ENCODE peak calls at places on chromosomes 3 and 15, in five cellular contexts. B, N, E, P and D are unnamed samples. For H3K4me1 and H3K36me3, the result is how much of the 10 kb centered on the place peaks cover.

GRCh38 chr3:183576487-183577107 is 21.1 kb upstream of the KLHL6 start:
- DNase-seq in B (no peak), P (no peak), N (no peak), E (peak), D (no peak)

GRCh38 chr3:10352146-10352911 is 31.4 kb upstream of the SEC13 start:
- DNase-seq in N (no peak), B (no peak), E (peak), P (peak), D (no peak)

GRCh38 chr3:107269081-107269480 is 108.2 kb upstream of the CCDC54 start:
- DNase-seq in B (no peak), P (peak), E (no peak), N (no peak), D (no peak)

GRCh38 chr15:80856809-80857377 is 77.7 kb downstream of the CEMIP start:
- DNase-seq in E (no peak), P (peak), B (no peak), N (peak), D (peak)

GRCh38 chr3:136512391-136512790 is 239.8 kb downstream of the STAG1 start:
- DNase-seq in N (no peak), E (no peak), B (no peak), P (no peak), D (no peak)

GRCh38 chr3:16897254-16897926 is 12.6 kb downstream of the PLCL2 start:
- DNase-seq in B (no peak), N (no peak), E (peak), P (no peak), D (peak)

GRCh38 chr15:22949074-22949547 is 31.1 kb downstream of the CYFIP1 start:
- DNase-seq in N (no peak), B (no peak), P (peak), E (peak), D (no peak)

GRCh38 chr3:53083496-53083895 is 37.6 kb upstream of the SFMBT1 start:
- DNase-seq in N (no peak), P (no peak), B (no peak), E (peak), D (no peak)

GRCh38 chr3:45499529-45499928 is 95.0 kb upstream of the LIMD1 start:
- DNase-seq in E (peak), N (no peak), B (no peak), P (no peak), D (peak)

GRCh38 chr15:55694652-55695150 is 48.3 kb downstream of the PRTG start:
- DNase-seq in B (no peak), P (no peak), N (no peak), E (peak), D (no peak)

GRCh38 chr3:125585595-125586223 is 9.6 kb downstream of the OSBPL11 start:
- DNase-seq in B (no peak), N (peak), E (peak), P (peak), D (peak)

GRCh38 chr3:157785071-157785826 is 282.0 kb upstream of the VEPH1 start:
- DNase-seq in E (peak), N (no peak), P (peak), B (no peak), D (no peak)

GRCh38 chr15:39574416-39574815 is 6.5 kb upstream of the THBS1 start:
- DNase-seq in N (no peak), E (peak), P (no peak), B (no peak), D (no peak)

GRCh38 chr3:138457863-138458735 is 23.7 kb downstream of the ESYT3 start:
- DNase-seq in B (no peak), N (no peak), P (peak), E (no peak), D (no peak)

GRCh38 chr15:68508485-68509189 is 70.2 kb upstream of the CORO2B start:
- DNase-seq in P (no peak), N (no peak), B (no peak), E (no peak), D (no peak)

GRCh38 chr15:66065325-66065724 is 188.2 kb downstream of the MEGF11 start:
- DNase-seq in B (no peak), P (peak), E (no peak), N (no peak), D (no peak)

GRCh38 chr3:17846466-17846865 is 104.0 kb upstream of the TBC1D5 start:
- DNase-seq in E (peak), N (no peak), B (no peak), P (peak), D (no peak)

GRCh38 chr15:72339777-72340177 is 19.8 kb upstream of the CELF6 start:
- DNase-seq in N (no peak), P (no peak), E (peak), B (no peak), D (no peak)

GRCh38 chr15:37009288-37009687 is 91.1 kb downstream of the MEIS2 start:
- DNase-seq in P (no peak), E (peak), B (no peak), N (no peak), D (no peak)

GRCh38 chr3:71258116-71258515 is 325.4 kb downstream of the FOXP1 start:
- DNase-seq in E (peak), B (no peak), P (no peak), N (no peak), D (no peak)

GRCh38 chr15:99115300-99116215 is 10.7 kb downstream of the SYNM start:
- DNase-seq in E (no peak), P (no peak), N (no peak), B (no peak), D (no peak)

GRCh38 chr3:47652142-47652541 is 73.5 kb upstream of the CSPG5 start:
- DNase-seq in B (no peak), N (no peak), P (no peak), E (no peak), D (no peak)

GRCh38 chr15:80645494-80646065 is 49.5 kb upstream of the ABHD17C start:
- DNase-seq in B (no peak), E (peak), N (no peak), P (no peak), D (no peak)

GRCh38 chr15:36769110-36769509 is 189.7 kb downstream of the CDIN1 start:
- DNase-seq in N (no peak), P (no peak), B (no peak), E (peak), D (no peak)

GRCh38 chr3:106215047-106215446 is 346.2 kb upstream of the CBLB start:
- DNase-seq in N (no peak), E (peak), P (no peak), B (no peak), D (no peak)

GRCh38 chr3:193033381-193033780 is 115.7 kb upstream of the MB21D2 start:
- DNase-seq in B (no peak), E (no peak), P (no peak), N (no peak), D (no peak)

GRCh38 chr3:128343287-128344045 is 123.2 kb downstream of the DNAJB8 start:
- DNase-seq in B (no peak), N (no peak), E (peak), P (peak), D (no peak)

GRCh38 chr3:48301814-48302194 is 31.7 kb downstream of the SPINK8 start:
- DNase-seq in P (no peak), N (peak), E (no peak), B (no peak), D (no peak)

GRCh38 chr3:48595526-48596121 is 495 bp upstream of the COL7A1 start:
- DNase-seq in B (no peak), P (peak), E (peak), N (peak), D (no peak)

GRCh38 chr3:9396301-9396631 is 1.1 kb upstream of the SETD5 start:
- DNase-seq in E (peak), N (peak), P (peak), B (no peak), D (no peak)

GRCh38 chr3:46559030-46559704 is 6.9 kb downstream of the LRRC2 start:
- DNase-seq in E (no peak), N (no peak), B (no peak), P (no peak), D (no peak)

GRCh38 chr15:67197364-67197695 is 57.1 kb downstream of the AAGAB start:
- DNase-seq in N (no peak), E (peak), P (no peak), B (no peak), D (no peak)

GRCh38 chr3:60188803-60189202 is 1062.4 kb downstream of the FHIT start:
- DNase-seq in E (no peak), N (no peak), P (no peak), B (no peak), D (peak)

GRCh38 chr3:51646091-51646490 is 25.0 kb upstream of the TEX264 start:
- DNase-seq in N (no peak), E (no peak), B (no peak), P (no peak), D (no peak)

GRCh38 chr3:88189361-88189810 is 39.6 kb downstream of the C3orf38 start:
- DNase-seq in E (no peak), N (no peak), B (no peak), P (no peak), D (no peak)

GRCh38 chr15:78206326-78207109 is 27.8 kb downstream of the ACSBG1 start:
- DNase-seq in N (no peak), B (peak), P (peak), E (no peak), D (no peak)

GRCh38 chr15:73575636-73576247 is 57.4 kb downstream of the NPTN start:
- DNase-seq in B (no peak), E (no peak), P (no peak), N (no peak), D (no peak)

DNA sequence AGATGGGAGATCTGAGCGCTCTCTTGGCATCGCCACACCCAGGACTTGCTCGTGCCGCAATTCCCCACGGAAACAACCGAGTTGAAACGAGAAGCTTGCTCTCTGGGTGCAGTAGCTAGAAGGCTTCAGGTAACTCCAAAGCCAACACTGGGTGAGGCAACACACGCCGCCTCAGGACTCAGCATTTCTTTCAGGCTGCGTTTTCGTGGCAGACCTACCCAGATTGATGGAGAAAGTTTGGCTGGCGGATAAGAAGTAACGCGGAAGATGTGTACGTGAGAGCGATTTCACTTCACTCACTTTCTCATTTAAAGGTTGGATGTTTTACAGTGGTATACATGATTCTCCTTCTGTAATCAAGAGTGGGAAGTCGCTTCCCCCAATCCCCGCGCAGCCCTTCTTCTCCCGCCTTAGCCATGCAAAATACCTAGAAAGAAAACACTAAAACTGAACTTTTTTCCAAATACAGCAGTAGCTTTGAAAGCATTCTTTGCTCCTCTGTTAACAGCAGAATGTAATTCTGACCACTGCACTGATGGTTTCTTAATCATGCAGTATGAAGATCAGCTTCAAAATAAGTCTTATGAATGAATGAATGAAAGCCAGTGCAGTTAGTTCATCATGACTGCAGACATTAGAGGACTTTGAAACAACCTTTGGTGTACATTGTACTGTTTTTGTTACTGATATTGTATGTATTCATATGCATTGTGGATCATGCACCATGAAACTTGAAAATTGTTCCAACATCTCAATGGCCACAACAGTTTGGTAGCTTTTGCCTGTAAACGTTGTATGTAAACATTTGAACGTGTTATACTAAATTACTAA is 1.1 kb upstream of the TNIK start:
- DNase-seq in E (no peak), N (no peak), B (peak), P (no peak), D (peak)
- H3K27ac ChIP-seq in E (peak), N (peak), B (peak), P (peak), D (peak)

GRCh38 chr3:62601238-62601856 is 228.0 kb upstream of the FEZF2 start:
- DNase-seq in B (no peak), N (no peak), E (peak), P (no peak), D (no peak)
- H3K4me1 ChIP-seq in B (under half), N (under half), E (under half), P (under half), D (under half)

GRCh38 chr3:30672287-30672735 is 65.9 kb downstream of the TGFBR2 start:
- DNase-seq in N (no peak), P (no peak), E (no peak), B (no peak), D (no peak)
- H3K36me3 ChIP-seq in N (under half), P (half or more), E (under half), B (half or more), D (half or more)

GRCh38 chr3:101810023-101810415 is 31.0 kb downstream of the NXPE3 start:
- DNase-seq in E (peak), B (no peak), P (no peak), N (no peak), D (no peak)
- H3K27ac ChIP-seq in E (no peak), B (no peak), P (no peak), N (no peak), D (no peak)

GRCh38 chr15:51884041-51884440 is 54.6 kb downstream of the TMOD3 start:
- DNase-seq in B (no peak), N (no peak), P (no peak), E (no peak), D (no peak)
- H3K4me1 ChIP-seq in B (under half), N (under half), P (under half), E (under half), D (under half)

GRCh38 chr3:7787871-7788828 is 713.5 kb upstream of the LMCD1 start:
- DNase-seq in P (peak), N (no peak), E (no peak), B (no peak), D (no peak)
- H3K36me3 ChIP-seq in P (under half), N (under half), E (under half), B (under half), D (under half)

DNA sequence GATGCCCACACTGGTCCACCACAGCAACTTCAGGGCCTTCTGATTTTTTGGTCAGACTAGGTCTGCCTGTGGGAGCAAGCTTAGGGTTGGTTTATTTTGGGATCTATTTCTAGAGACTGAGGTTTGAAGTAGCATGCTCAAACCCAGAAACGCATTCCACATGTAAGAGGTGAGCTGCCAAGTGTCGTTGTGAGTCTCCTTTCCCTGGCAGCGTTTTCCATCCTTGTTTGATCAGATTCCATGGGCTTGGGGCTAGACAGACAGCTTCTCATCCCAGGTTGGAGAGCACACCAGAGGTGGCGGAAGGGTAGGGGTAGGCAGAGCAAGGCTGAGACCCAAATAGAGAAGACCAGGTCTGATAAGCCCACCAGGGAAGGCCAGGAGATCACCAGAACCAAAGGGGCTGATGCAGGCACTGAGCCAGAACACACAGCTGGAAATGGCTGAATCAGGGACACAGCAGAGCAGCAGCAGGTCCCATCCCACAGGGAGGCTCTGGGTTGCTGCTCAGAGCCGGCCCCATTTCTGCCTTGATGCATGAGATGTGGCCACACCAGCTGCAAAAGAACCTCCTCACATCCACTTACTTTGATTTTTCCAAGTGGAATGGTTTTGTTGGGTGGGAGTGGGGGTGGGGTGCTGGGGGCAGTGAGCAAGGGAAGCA is 186.8 kb downstream of the THSD4 start:
- DNase-seq in E (no peak), B (no peak), P (no peak), N (no peak), D (no peak)
- H3K27ac ChIP-seq in E (no peak), B (no peak), P (no peak), N (peak), D (no peak)

GRCh38 chr15:88631464-88632028 is 7.3 kb upstream of the ISG20 start:
- DNase-seq in N (no peak), E (no peak), B (no peak), P (no peak), D (no peak)

GRCh38 chr15:88628018-88628673 is 7.0 kb downstream of the AEN start:
- DNase-seq in B (no peak), E (no peak), N (no peak), P (no peak), D (no peak)

GRCh38 chr15:88630798-88631463 is 7.9 kb upstream of the ISG20 start:
- DNase-seq in N (no peak), E (no peak), P (no peak), B (no peak), D (no peak)

GRCh38 chr15:88629071-88629470 is 7.9 kb downstream of the AEN start:
- DNase-seq in N (no peak), P (no peak), B (no peak), E (no peak), D (no peak)

GRCh38 chr15:88630141-88630721 is 8.6 kb upstream of the ISG20 start:
- DNase-seq in B (no peak), N (no peak), E (no peak), P (peak), D (peak)
- H3K4me1 ChIP-seq in B (half or more), N (under half), E (under half), P (under half), D (half or more)